ENCODE peak calls at places on chromosome 2, in ten cellular contexts. M is lower lobe of right lung, I is dorsolateral prefrontal cortex, E is WERI-Rb-1, O is HFFc6, V is endothelial cell of umbilical vein, Z is AG04450, H is fibroblast of mammary gland, U is A549, J is PC-9. G is an unnamed sample.

GRCh38 chr2:133286326-133286922 is 281.8 kb downstream of the NCKAP5 start:
- DNase-seq in Z (no peak), E (no peak), U (no peak), V (no peak), O (peak), I (no peak), H (no peak), J (no peak), M (no peak), G (no peak)

GRCh38 chr2:72985891-72986683 is 68.8 kb downstream of the EMX1 start:
- DNase-seq in E (no peak), H (no peak), O (no peak), V (no peak), M (peak), U (no peak), Z (no peak), I (no peak), J (no peak), G (no peak)

GRCh38 chr2:163465440-163465839 is 270.4 kb downstream of the FIGN start:
- DNase-seq in V (no peak), E (no peak), O (no peak), J (no peak), U (no peak), H (peak), M (no peak), Z (no peak), I (no peak), G (no peak)

GRCh38 chr2:108924444-108925251 is 64.4 kb downstream of the EDAR start:
- DNase-seq in J (no peak), M (no peak), U (no peak), H (no peak), Z (no peak), E (no peak), I (peak), V (no peak), O (no peak), G (no peak)

GRCh38 chr2:178553047-178553446 is 72.8 kb downstream of the PLEKHA3 start:
- DNase-seq in H (peak), J (no peak), O (peak), E (no peak), M (no peak), I (no peak), U (peak), V (peak), Z (peak), G (no peak)

GRCh38 chr2:8312861-8313768 is 368.7 kb upstream of the ID2 start:
- DNase-seq in I (no peak), Z (no peak), U (no peak), J (no peak), V (no peak), O (no peak), H (peak), M (no peak), E (peak), G (peak)

GRCh38 chr2:68742638-68743037 is 8.0 kb downstream of the ARHGAP25 start:
- DNase-seq in V (no peak), O (no peak), U (no peak), Z (no peak), E (no peak), I (no peak), H (no peak), J (no peak), M (no peak), G (no peak)

GRCh38 chr2:28355521-28356094 is 37.0 kb upstream of the FOSL2 start:
- DNase-seq in J (no peak), V (peak), U (no peak), I (no peak), Z (no peak), O (no peak), E (no peak), M (peak), H (no peak), G (no peak)

GRCh38 chr2:72349016-72349415 is 201.4 kb upstream of the CYP26B1 start:
- DNase-seq in I (no peak), E (no peak), O (no peak), Z (no peak), V (peak), J (no peak), H (no peak), M (no peak), U (no peak), G (no peak)

GRCh38 chr2:237144516-237144915 is 58.8 kb downstream of the COPS8 start:
- DNase-seq in M (no peak), V (no peak), U (no peak), Z (no peak), O (no peak), H (no peak), J (no peak), I (no peak), E (no peak), G (no peak)

GRCh38 chr2:144084114-144084661 is 435.7 kb downstream of the ZEB2 start:
- DNase-seq in I (no peak), U (peak), H (peak), M (no peak), V (peak), Z (peak), O (peak), J (no peak), E (no peak), G (no peak)

GRCh38 chr2:42021490-42021889 is 26.3 kb upstream of the PKDCC start:
- DNase-seq in Z (peak), M (no peak), H (peak), V (no peak), I (no peak), O (no peak), E (peak), U (no peak), J (no peak), G (no peak)

GRCh38 chr2:16346671-16347070 is 319.0 kb downstream of the CYRIA start:
- DNase-seq in H (no peak), M (no peak), V (no peak), I (no peak), U (no peak), O (no peak), J (no peak), Z (no peak), E (no peak), G (no peak)

GRCh38 chr2:156333951-156334495 is 1.5 kb upstream of the NR4A2 start:
- DNase-seq in U (no peak), M (peak), I (peak), E (peak), O (peak), H (peak), J (no peak), Z (no peak), V (peak), G (no peak)

GRCh38 chr2:156332452-156333273 is at the start of gene NR4A2:
- DNase-seq in I (peak), M (peak), E (peak), Z (no peak), H (peak), J (peak), U (peak), O (peak), V (peak), G (peak)

GRCh38 chr2:156333274-156333950 is 891 bp upstream of the NR4A2 start:
- DNase-seq in I (no peak), U (no peak), H (no peak), M (peak), V (no peak), E (no peak), O (no peak), J (no peak), Z (no peak), G (peak)

GRCh38 chr2:156331572-156332451 is 709 bp downstream of the NR4A2 start:
- DNase-seq in V (peak), H (peak), Z (no peak), U (peak), O (peak), J (peak), E (no peak), M (peak), I (no peak), G (peak)

GRCh38 chr2:156334496-156335478 is 2.3 kb upstream of the NR4A2 start:
- DNase-seq in I (peak), V (peak), M (peak), H (peak), U (peak), E (peak), J (peak), Z (peak), O (peak), G (peak)
- TF ChIP-seq CTCF in I (peak), V (peak), M (peak), H (no peak), U (no peak), E (no peak), J (no peak), Z (peak), O (peak), G (peak)

GRCh38 chr2:156192468-156192867 is 140.1 kb downstream of the NR4A2 start:
- DNase-seq in I (no peak), M (no peak), Z (no peak), H (peak), U (no peak), E (no peak), V (peak), J (no peak), O (no peak), G (no peak)
- TF ChIP-seq CTCF in I (no peak), M (no peak), Z (peak), H (peak), U (peak), E (peak), V (peak), J (peak), O (peak), G (no peak)

GRCh38 chr2:383888-384287 is 96.0 kb upstream of the ALKAL2 start:
- DNase-seq in I (no peak), U (no peak), M (no peak), Z (no peak), E (no peak), H (no peak), O (no peak), V (no peak), J (peak), G (no peak)

GRCh38 chr2:383173-383572 is 95.3 kb upstream of the ALKAL2 start:
- DNase-seq in E (no peak), H (no peak), O (no peak), U (no peak), M (no peak), J (no peak), Z (no peak), V (no peak), I (peak), G (no peak)

GRCh38 chr2:386406-387103 is 98.7 kb upstream of the ALKAL2 start:
- DNase-seq in I (no peak), H (no peak), M (no peak), E (no peak), V (no peak), U (no peak), Z (no peak), J (no peak), O (no peak), G (no peak)

GRCh38 chr2:381919-382833 is 94.3 kb upstream of the ALKAL2 start:
- DNase-seq in E (no peak), J (no peak), U (no peak), O (no peak), V (no peak), Z (no peak), M (no peak), H (no peak), I (no peak), G (no peak)

GRCh38 chr2:385061-385460 is 97.2 kb upstream of the ALKAL2 start:
- DNase-seq in E (no peak), M (no peak), J (no peak), U (no peak), V (no peak), I (no peak), H (no peak), Z (no peak), O (no peak), G (no peak)
- TF ChIP-seq CTCF in E (no peak), M (no peak), J (no peak), U (no peak), V (no peak), I (no peak), H (no peak), Z (no peak), O (no peak), G (no peak)

DNA sequence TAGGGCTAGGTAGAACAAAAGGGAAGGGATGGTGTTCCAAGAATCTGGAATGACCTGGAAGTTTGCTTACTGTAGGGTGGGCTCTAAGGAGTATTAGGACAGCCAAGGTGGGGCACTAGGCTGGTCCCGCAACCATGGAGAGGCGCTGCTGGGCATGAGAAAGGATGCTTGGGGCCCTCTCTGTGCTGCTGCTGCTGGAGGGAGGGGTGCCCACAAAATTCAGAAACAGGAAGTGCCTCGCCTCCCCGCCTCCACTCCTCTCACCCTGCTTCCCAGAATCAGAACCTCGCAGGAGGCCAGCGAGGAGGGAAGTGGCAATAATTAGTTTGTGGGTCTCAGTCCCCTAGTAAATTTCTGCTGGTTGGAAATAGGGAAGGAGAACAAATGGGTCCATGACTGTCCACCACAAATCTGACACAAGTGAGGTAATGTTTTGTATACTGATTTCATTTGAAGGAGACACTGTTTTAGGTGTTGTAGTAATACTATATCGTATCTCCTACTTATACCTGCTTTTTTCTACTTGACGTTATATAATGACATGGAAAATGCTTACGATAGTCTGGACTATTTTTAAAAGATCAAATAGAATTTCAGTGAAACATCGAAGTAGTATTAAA is 7.9 kb upstream of the PDCL3 start:
- DNase-seq in J (no peak), O (no peak), M (peak), H (no peak), E (no peak), V (no peak), U (no peak), I (no peak), Z (no peak), G (no peak)
- TF ChIP-seq CTCF in J (no peak), O (no peak), M (no peak), H (no peak), E (no peak), V (no peak), U (no peak), I (no peak), Z (no peak), G (no peak)

GRCh38 chr2:191680639-191681038 is 2.7 kb downstream of the NABP1 start:
- DNase-seq in I (no peak), U (no peak), E (no peak), O (no peak), H (no peak), Z (no peak), J (no peak), V (no peak), M (no peak), G (no peak)

GRCh38 chr2:191679818-191680600 is 2.1 kb downstream of the NABP1 start:
- DNase-seq in O (peak), M (no peak), I (no peak), Z (peak), U (peak), E (no peak), V (peak), J (peak), H (peak), G (peak)

GRCh38 chr2:191686079-191686478 is 8.1 kb downstream of the NABP1 start:
- DNase-seq in V (no peak), O (no peak), U (no peak), J (no peak), H (no peak), M (no peak), E (no peak), I (no peak), Z (no peak), G (no peak)

GRCh38 chr2:191678437-191679110 is 638 bp downstream of the NABP1 start:
- DNase-seq in H (no peak), Z (no peak), I (peak), J (peak), O (no peak), M (peak), V (peak), U (peak), E (peak), G (peak)

DNA sequence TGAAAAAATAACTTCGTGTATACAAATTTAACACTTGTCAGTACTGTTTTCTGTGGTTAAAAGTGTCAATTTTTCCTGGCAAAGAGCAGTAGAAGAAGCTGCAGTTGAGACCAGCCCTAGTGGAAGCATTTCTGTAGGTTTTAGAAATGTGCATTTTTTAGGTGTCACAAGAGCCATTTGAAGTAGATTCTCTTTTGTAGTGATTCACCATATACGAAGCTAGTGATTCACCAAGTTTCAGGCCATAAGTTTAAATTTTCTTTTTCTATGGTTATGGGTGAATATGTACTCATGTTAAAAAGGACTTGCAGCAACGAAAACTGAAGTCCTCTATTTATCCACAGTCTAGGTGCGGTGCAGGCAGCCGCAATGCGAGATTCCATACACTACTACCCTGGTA is 4.2 kb downstream of the NABP1 start:
- DNase-seq in U (no peak), J (no peak), O (no peak), I (no peak), M (no peak), E (no peak), H (peak), V (no peak), Z (no peak), G (no peak)
- TF ChIP-seq CTCF in U (no peak), J (no peak), O (no peak), I (no peak), M (no peak), E (no peak), H (no peak), V (no peak), Z (no peak), G (no peak)

DNA sequence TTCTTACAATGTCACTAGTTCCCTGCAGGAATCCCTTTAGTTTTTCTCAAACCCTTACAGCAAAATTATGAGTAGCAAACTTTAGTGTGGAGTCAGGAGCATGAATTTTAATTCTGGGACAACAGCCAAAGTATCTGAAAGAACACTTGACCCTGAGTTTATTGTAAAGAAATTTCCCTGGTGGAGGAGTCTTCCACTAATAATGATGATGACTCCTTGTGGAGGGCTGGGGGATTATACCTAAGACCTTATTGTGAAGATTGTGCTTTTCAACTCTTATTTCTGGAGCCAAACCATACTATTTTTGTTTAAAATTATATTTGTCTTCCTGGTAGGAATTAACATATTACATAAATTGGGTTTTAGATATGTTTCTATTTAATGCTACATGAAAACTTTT is 217.0 kb downstream of the MYO3B start:
- DNase-seq in I (no peak), E (no peak), V (no peak), U (no peak), Z (no peak), J (no peak), O (no peak), H (no peak), M (no peak), G (no peak)
- TF ChIP-seq CTCF in I (no peak), E (no peak), V (no peak), U (no peak), Z (peak), J (peak), O (no peak), H (no peak), M (no peak), G (no peak)

GRCh38 chr2:26712486-26713465 is 20.3 kb downstream of the KCNK3 start:
- DNase-seq in I (peak), J (no peak), U (no peak), O (no peak), Z (no peak), M (no peak), V (no peak), E (no peak), H (no peak), G (no peak)
- TF ChIP-seq CTCF in I (no peak), J (no peak), U (no peak), O (no peak), Z (no peak), M (no peak), V (no peak), E (no peak), H (no peak), G (no peak)

GRCh38 chr2:45610281-45611019 is 617 bp downstream of the SRBD1 start:
- DNase-seq in E (peak), U (peak), M (peak), H (peak), Z (no peak), O (peak), I (peak), V (peak), J (peak), G (peak)
- TF ChIP-seq CTCF in E (peak), U (peak), M (peak), H (peak), Z (peak), O (peak), I (peak), V (peak), J (peak), G (peak)

G was measured in GM13977.